ENCODE peak calls at places on chromosomes 5 and 9, in five cellular contexts. One of them, this sample, is unnamed.

GRCh38 chr5:135913713-135914626 is 18.3 kb upstream of the IL9 start:
- DNase-seq in endothelial cell: no peak
- DNase-seq in HAP-1: no peak
- DNase-seq in NCI-H1417: no peak
- DNase-seq in stimulated activated naive CD4-positive, alpha-beta T cell: no peak
- DNase-seq in this sample: no peak

GRCh38 chr5:6886866-6887265 is 173.6 kb downstream of the TENT4A start:
- DNase-seq in endothelial cell: no peak
- DNase-seq in HAP-1: no peak
- DNase-seq in NCI-H1417: no peak
- DNase-seq in stimulated activated naive CD4-positive, alpha-beta T cell: no peak
- DNase-seq in this sample: no peak

GRCh38 chr5:161507591-161507990 is 38.9 kb downstream of the GABRB2 start:
- DNase-seq in endothelial cell: no peak
- DNase-seq in HAP-1: no peak
- DNase-seq in NCI-H1417: no peak
- DNase-seq in stimulated activated naive CD4-positive, alpha-beta T cell: no peak
- DNase-seq in this sample: no peak

GRCh38 chr5:173325091-173325698 is 3.0 kb downstream of the STC2 start:
- DNase-seq in endothelial cell: no peak
- DNase-seq in HAP-1: no peak
- DNase-seq in NCI-H1417: no peak
- DNase-seq in stimulated activated naive CD4-positive, alpha-beta T cell: no peak
- DNase-seq in this sample: no peak

GRCh38 chr5:54551292-54551691 is 33.7 kb downstream of the SNX18 start:
- DNase-seq in endothelial cell: no peak
- DNase-seq in HAP-1: no peak
- DNase-seq in NCI-H1417: no peak
- DNase-seq in stimulated activated naive CD4-positive, alpha-beta T cell: no peak
- DNase-seq in this sample: no peak

GRCh38 chr9:71985070-71985956 is 73.9 kb downstream of the C9orf85 start:
- DNase-seq in endothelial cell: no peak
- DNase-seq in HAP-1: no peak
- DNase-seq in NCI-H1417: no peak
- DNase-seq in stimulated activated naive CD4-positive, alpha-beta T cell: no peak
- DNase-seq in this sample: no peak

GRCh38 chr5:68315679-68316271 is 100.2 kb downstream of the PIK3R1 start:
- DNase-seq in endothelial cell: no peak
- DNase-seq in HAP-1: no peak
- DNase-seq in NCI-H1417: no peak
- DNase-seq in stimulated activated naive CD4-positive, alpha-beta T cell: no peak
- DNase-seq in this sample: no peak

GRCh38 chr5:1415059-1415425 is 30.2 kb downstream of the SLC6A3 start:
- DNase-seq in endothelial cell: no peak
- DNase-seq in HAP-1: no peak
- DNase-seq in NCI-H1417: no peak
- DNase-seq in stimulated activated naive CD4-positive, alpha-beta T cell: no peak
- DNase-seq in this sample: no peak

GRCh38 chr5:8633706-8634105 is 764.8 kb downstream of the MTRR start:
- DNase-seq in endothelial cell: no peak
- DNase-seq in HAP-1: no peak
- DNase-seq in NCI-H1417: no peak
- DNase-seq in stimulated activated naive CD4-positive, alpha-beta T cell: no peak
- DNase-seq in this sample: no peak

GRCh38 chr5:109759304-109759703 is 69.6 kb downstream of the MAN2A1 start:
- DNase-seq in endothelial cell: no peak
- DNase-seq in HAP-1: no peak
- DNase-seq in NCI-H1417: no peak
- DNase-seq in stimulated activated naive CD4-positive, alpha-beta T cell: no peak
- DNase-seq in this sample: no peak

GRCh38 chr9:16030513-16031185 is 477.8 kb downstream of the CCDC171 start:
- DNase-seq in endothelial cell: no peak
- DNase-seq in HAP-1: no peak
- DNase-seq in NCI-H1417: no peak
- DNase-seq in stimulated activated naive CD4-positive, alpha-beta T cell: no peak
- DNase-seq in this sample: no peak

GRCh38 chr9:110744753-110745522 is 76.3 kb downstream of the MUSK start:
- DNase-seq in endothelial cell: no peak
- DNase-seq in HAP-1: no peak
- DNase-seq in NCI-H1417: no peak
- DNase-seq in stimulated activated naive CD4-positive, alpha-beta T cell: no peak
- DNase-seq in this sample: no peak

GRCh38 chr9:130499804-130500263 is 55.1 kb downstream of the ASS1 start:
- DNase-seq in endothelial cell: no peak
- DNase-seq in HAP-1: no peak
- DNase-seq in NCI-H1417: no peak
- DNase-seq in stimulated activated naive CD4-positive, alpha-beta T cell: no peak
- DNase-seq in this sample: no peak

GRCh38 chr9:38621434-38622082 is 1.2 kb upstream of the ANKRD18A start:
- DNase-seq in endothelial cell: peak; percentile 30
- DNase-seq in HAP-1: peak; percentile 46
- DNase-seq in NCI-H1417: peak; percentile 55
- DNase-seq in stimulated activated naive CD4-positive, alpha-beta T cell: peak; percentile 69
- DNase-seq in this sample: peak; percentile 45

GRCh38 chr5:103452666-103453065 is 109.9 kb downstream of the NUDT12 start:
- DNase-seq in endothelial cell: no peak
- DNase-seq in HAP-1: no peak
- DNase-seq in NCI-H1417: no peak
- DNase-seq in stimulated activated naive CD4-positive, alpha-beta T cell: no peak
- DNase-seq in this sample: no peak

GRCh38 chr5:171801839-171802238 is 16.2 kb downstream of the SMIM23 start:
- DNase-seq in endothelial cell: no peak
- DNase-seq in HAP-1: no peak
- DNase-seq in NCI-H1417: no peak
- DNase-seq in stimulated activated naive CD4-positive, alpha-beta T cell: no peak
- DNase-seq in this sample: no peak

GRCh38 chr5:169954786-169955185 is 25.5 kb downstream of the INSYN2B start:
- DNase-seq in endothelial cell: no peak
- DNase-seq in HAP-1: no peak
- DNase-seq in NCI-H1417: no peak
- DNase-seq in stimulated activated naive CD4-positive, alpha-beta T cell: no peak
- DNase-seq in this sample: no peak